ENCODE peak calls at places on chromosomes 6 and 20, in four cellular contexts. K, A, R and N are unnamed samples.

GRCh38 chr20:32153771-32154170 is 44.3 kb downstream of the TM9SF4 start:
- DNase-seq in K (no peak), A (no peak), R (no peak), N (no peak)

GRCh38 chr6:107786709-107787588 is 37.2 kb downstream of the SCML4 start:
- DNase-seq in K (no peak), A (peak), R (no peak), N (no peak)

GRCh38 chr20:43985608-43986316 is 71.1 kb downstream of the TOX2 start:
- DNase-seq in K (no peak), A (no peak), R (no peak), N (no peak)

GRCh38 chr6:159679091-159680077 is 13.7 kb downstream of the SOD2 start:
- DNase-seq in K (no peak), A (no peak), R (no peak), N (no peak)

GRCh38 chr20:24840121-24840713 is 108.9 kb upstream of the CST7 start:
- DNase-seq in K (no peak), A (no peak), R (no peak), N (no peak)

GRCh38 chr20:62830821-62831220 is 14.0 kb downstream of the COL9A3 start:
- DNase-seq in K (no peak), A (no peak), R (no peak), N (no peak)

GRCh38 chr6:21448485-21449109 is 145.0 kb upstream of the SOX4 start:
- DNase-seq in K (no peak), A (no peak), R (no peak), N (no peak)

GRCh38 chr6:127297502-127298070 is 30.9 kb downstream of the RNF146 start:
- DNase-seq in K (no peak), A (no peak), R (no peak), N (no peak)

GRCh38 chr6:18330548-18331066 is 56.5 kb upstream of the RNF144B start:
- DNase-seq in K (no peak), A (no peak), R (no peak), N (no peak)

GRCh38 chr20:10662151-10662550 is 11.6 kb downstream of the JAG1 start:
- DNase-seq in K (no peak), A (no peak), R (no peak), N (no peak)

GRCh38 chr6:165767228-165767627 is 104.2 kb upstream of the PDE10A start:
- DNase-seq in K (no peak), A (no peak), R (no peak), N (no peak)
- H3K27ac ChIP-seq in K (no peak), A (no peak), R (no peak), N (no peak)

DNA sequence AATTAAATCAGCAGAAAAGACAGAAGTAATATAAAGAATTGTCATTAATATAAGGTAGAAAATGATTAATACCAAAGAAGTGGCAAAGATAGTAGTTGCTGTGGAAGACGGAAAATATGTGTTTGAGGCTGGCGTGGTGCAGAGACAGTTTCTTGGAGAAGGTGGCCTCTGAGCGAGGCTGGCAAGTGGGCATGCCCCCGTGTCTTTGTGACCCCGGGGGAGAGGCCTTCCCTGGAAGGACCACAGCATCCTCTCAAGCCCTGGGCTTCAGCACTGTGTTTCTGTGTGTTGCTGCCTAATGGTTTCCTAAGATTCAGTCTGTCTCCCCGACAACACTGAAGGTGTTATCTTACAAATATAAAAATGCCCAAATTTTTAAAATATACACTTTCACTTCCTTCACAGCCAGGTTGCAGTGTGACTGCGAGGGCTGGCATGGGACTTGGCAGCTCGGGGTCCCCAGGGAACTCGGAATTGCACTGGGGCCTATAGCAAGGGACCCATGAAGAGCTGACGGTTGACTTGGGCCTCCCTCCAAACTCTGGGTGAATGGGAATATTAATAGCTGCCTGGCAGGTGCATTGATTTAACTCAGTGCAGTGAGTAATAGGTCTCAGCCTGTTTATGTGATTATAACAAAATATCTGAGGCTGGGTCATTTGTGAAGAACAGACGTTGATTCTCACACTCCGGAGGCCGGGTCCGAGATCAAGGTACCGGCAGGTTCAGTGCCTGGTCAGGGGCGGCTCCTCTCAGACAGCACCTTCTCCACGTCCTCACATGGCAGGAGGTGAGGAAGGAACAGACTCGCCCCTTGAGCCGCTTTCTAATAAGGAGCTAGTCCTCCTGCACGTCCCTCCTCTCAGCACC is 47.4 kb upstream of the AFDN start:
- DNase-seq in K (no peak), A (no peak), R (no peak), N (no peak)
- H3K27ac ChIP-seq in K (no peak), A (no peak), R (no peak), N (no peak)

DNA sequence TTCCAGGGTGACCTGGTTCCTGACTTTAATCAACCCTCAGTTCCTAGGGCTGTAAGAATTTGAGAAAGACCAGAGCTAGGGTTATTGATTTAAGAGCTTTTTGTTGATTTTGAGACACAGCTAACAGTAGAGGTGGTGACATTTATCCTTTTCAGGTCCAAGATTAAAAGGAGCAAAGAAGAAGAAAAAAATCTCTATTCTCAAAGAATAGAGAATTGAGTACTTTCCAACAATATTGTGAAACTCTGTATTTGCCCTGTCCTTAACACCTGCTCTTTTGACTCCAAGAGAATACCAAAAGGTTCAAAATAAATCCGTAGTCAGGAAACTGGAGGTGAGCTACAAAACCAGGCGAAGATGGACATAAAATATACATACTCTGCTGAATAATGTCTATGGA is 7.3 kb downstream of the PAQR8 start:
- DNase-seq in K (no peak), A (no peak), R (no peak), N (no peak)
- H3K27ac ChIP-seq in K (no peak), A (no peak), R (peak), N (no peak)

DNA sequence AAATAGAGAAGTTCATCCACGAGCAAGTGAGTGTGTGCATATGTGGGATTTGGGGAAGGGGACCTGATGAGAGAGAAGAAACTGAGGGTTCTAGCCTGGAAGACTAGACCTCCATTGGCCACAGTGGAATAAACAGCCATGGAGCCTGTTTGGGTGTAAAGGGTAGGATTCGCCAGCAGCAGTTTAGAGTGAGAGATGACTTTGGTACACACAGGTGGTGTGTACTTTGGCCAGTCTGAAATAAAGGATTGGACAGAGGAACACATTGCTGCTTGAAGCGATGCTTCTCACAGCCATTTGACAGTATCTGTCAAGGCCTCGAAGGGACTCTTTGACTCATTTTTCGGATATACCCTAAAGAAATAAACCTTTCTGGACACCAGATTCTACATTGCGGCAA is 29.2 kb downstream of the PLEKHG1 start:
- DNase-seq in K (no peak), A (no peak), R (no peak), N (no peak)
- H3K27ac ChIP-seq in K (no peak), A (peak), R (no peak), N (no peak)

DNA sequence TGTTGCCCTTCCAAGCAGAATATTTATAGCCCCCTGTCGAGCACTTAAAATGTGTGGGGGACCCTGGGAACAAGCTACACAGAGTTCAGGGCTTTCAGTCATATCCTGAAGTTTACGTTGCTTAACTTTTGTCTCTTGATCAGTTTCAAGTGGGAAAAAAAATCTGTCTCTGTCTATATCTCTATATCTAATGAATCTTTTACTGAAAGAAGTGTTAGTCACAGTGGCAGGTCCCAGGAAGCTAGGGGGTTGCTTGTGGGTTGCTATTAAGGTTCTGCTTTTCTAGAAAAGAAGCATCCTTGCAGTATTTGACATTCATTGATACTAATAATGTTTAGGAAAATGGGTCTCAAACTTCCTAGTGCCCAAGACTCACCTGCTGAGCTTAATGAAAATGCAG is 76.7 kb upstream of the CLDN20 start:
- DNase-seq in K (no peak), A (no peak), R (no peak), N (no peak)
- H3K27ac ChIP-seq in K (no peak), A (no peak), R (no peak), N (no peak)

GRCh38 chr6:14117158-14118090 is at the start of gene CD83:
- DNase-seq in K (peak), A (peak), R (no peak), N (peak)
- H3K27ac ChIP-seq in K (no peak), A (peak), R (peak), N (peak)